ENCODE peak calls at places on chromosomes 16 and 17, in ten cellular contexts. U is heart right ventricle; B is astrocyte of the hippocampus; C is A172; V is AML-193; P is Calu3; D is BE2C; N is stimulated activated CD4-positive, alpha-beta T cell treated with anti-CD3 and anti-CD28 coated beads, Interleukin-15, amount 100 ng/mL, for 48 hours; J is OCI-LY7; I is activated CD4-positive, alpha-beta T cell treated with anti-CD3 and anti-CD28 coated beads, Interleukin-2, amount 50 U/mL, for 4 hours. Q is an unnamed sample.

GRCh38 chr17:65071861-65072260 is 15.3 kb upstream of the GNA13 start:
- DNase-seq in U (no peak), B (no peak), C (peak; percentile 31), V (no peak), P (no peak), D (no peak), N (no peak), J (no peak), I (no peak), Q (no peak)

GRCh38 chr17:80101946-80102706 is 745 bp downstream of the GAA start:
- DNase-seq in U (no peak), B (peak; percentile 38), C (peak; percentile 81), V (peak; percentile 44), P (no peak), D (no peak), N (no peak), J (peak; percentile 48), I (no peak), Q (no peak)

GRCh38 chr16:85329059-85329812 is 217.0 kb upstream of the CIBAR2 start:
- DNase-seq in U (no peak), B (peak; percentile 73), C (peak; percentile 55), V (no peak), P (no peak), D (peak; percentile 59), N (no peak), J (no peak), I (no peak), Q (peak; percentile 90)

GRCh38 chr17:77681820-77682219 is 276.7 kb upstream of the TNRC6C start:
- DNase-seq in U (peak; percentile 58), B (peak; percentile 29), C (no peak), V (no peak), P (no peak), D (peak; percentile 65), N (no peak), J (no peak), I (no peak), Q (peak; percentile 33)

GRCh38 chr16:17375388-17376304 is 95.1 kb downstream of the XYLT1 start:
- DNase-seq in U (no peak), B (no peak), C (no peak), V (peak; percentile 56), P (no peak), D (peak; percentile 96), N (no peak), J (peak; percentile 40), I (no peak), Q (no peak)

GRCh38 chr17:44137891-44138709 is 3.6 kb upstream of the HROB start:
- DNase-seq in U (peak; percentile 70), B (peak; percentile 99), C (peak; percentile 99), V (peak; percentile 41), P (peak; percentile 91), D (peak; percentile 88), N (peak; percentile 72), J (no peak), I (peak; percentile 74), Q (peak; percentile 98)

GRCh38 chr17:78356163-78356713 is 3.6 kb downstream of the SOCS3 start:
- DNase-seq in U (no peak), B (peak; percentile 93), C (peak; percentile 89), V (peak; percentile 84), P (peak; percentile 67), D (no peak), N (peak; percentile 90), J (peak; percentile 92), I (peak; percentile 91), Q (peak; percentile 87)

GRCh38 chr17:73705594-73705993 is 61.3 kb upstream of the SDK2 start:
- DNase-seq in U (no peak), B (no peak), C (peak; percentile 87), V (no peak), P (no peak), D (peak; percentile 96), N (no peak), J (no peak), I (no peak), Q (no peak)